ENCODE peak calls at places on chromosomes 1 and 21, in eight cellular contexts. S is Calu3; F is stomach; G is mesothelial cell of epicardium; U is NCI-H774; Y is HT-29; P is NCI-H2081 treated with DMSO at 0.1 percent for 48 hours; D is activated CD8-positive, alpha-beta memory T cell treated with anti-CD3 and anti-CD28 coated beads, Interleukin-2, amount 50 U/mL, for 4 hours. Z is an unnamed sample.

GRCh38 chr1:89635825-89636815 is 3.2 kb downstream of the LRRC8C start:
- DNase-seq in S (no peak), F (no peak), D (no peak), P (no peak), G (no peak), U (no peak), Y (no peak), Z (no peak)

GRCh38 chr1:202578001-202578500 is 132.2 kb downstream of the SYT2 start:
- DNase-seq in Y (no peak), D (no peak), U (no peak), G (no peak), F (no peak), S (no peak), P (no peak), Z (no peak)

GRCh38 chr21:46071082-46071481 is 26.8 kb upstream of the COL6A2 start:
- DNase-seq in G (peak), F (peak), Y (no peak), P (no peak), U (no peak), S (no peak), D (no peak), Z (peak)

GRCh38 chr1:109821831-109822745 is 58.4 kb upstream of the EPS8L3 start:
- DNase-seq in D (no peak), F (no peak), P (no peak), Y (no peak), U (no peak), S (no peak), G (no peak), Z (no peak)

GRCh38 chr1:178630418-178630817 is 94.6 kb upstream of the RALGPS2 start:
- DNase-seq in S (no peak), G (no peak), F (no peak), P (no peak), Y (no peak), U (no peak), D (no peak), Z (no peak)

GRCh38 chr1:158005249-158005648 is 11.8 kb downstream of the KIRREL1 start:
- DNase-seq in S (no peak), P (no peak), D (no peak), G (no peak), U (no peak), F (no peak), Y (no peak), Z (no peak)

GRCh38 chr1:69911301-69911801 is 294.0 kb downstream of the LRRC40 start:
- DNase-seq in Y (peak), P (no peak), D (no peak), U (no peak), S (no peak), F (no peak), G (no peak), Z (no peak)

GRCh38 chr1:228368801-228369607 is 37.6 kb downstream of the TRIM11 start:
- DNase-seq in P (no peak), S (no peak), U (no peak), Y (no peak), G (peak), D (peak), F (no peak), Z (no peak)

GRCh38 chr1:59128784-59129227 is 168.1 kb upstream of the FGGY start:
- DNase-seq in P (no peak), Y (no peak), F (no peak), U (no peak), G (no peak), D (no peak), S (no peak), Z (no peak)

GRCh38 chr1:18199462-18199861 is 91.9 kb downstream of the IGSF21 start:
- DNase-seq in P (no peak), F (no peak), Y (no peak), G (no peak), D (no peak), U (peak), S (no peak), Z (no peak)

GRCh38 chr1:27961646-27962221 is 2.0 kb downstream of the XKR8 start:
- DNase-seq in P (no peak), U (no peak), Y (no peak), D (no peak), F (no peak), S (no peak), G (no peak), Z (no peak)

GRCh38 chr1:180157576-180158057 is 2.9 kb downstream of the QSOX1 start:
- DNase-seq in Y (peak), F (peak), U (peak), P (peak), D (no peak), S (peak), G (no peak), Z (no peak)

GRCh38 chr1:193262661-193263060 is 76.2 kb upstream of the B3GALT2 start:
- DNase-seq in P (no peak), D (no peak), F (no peak), U (no peak), Y (no peak), S (no peak), G (no peak), Z (no peak)

GRCh38 chr1:209601809-209602657 is 18.5 kb downstream of the CAMK1G start:
- DNase-seq in U (no peak), F (peak), D (no peak), S (peak), P (no peak), G (no peak), Y (peak), Z (no peak)

GRCh38 chr1:77532641-77533040 is 149.8 kb downstream of the ZZZ3 start:
- DNase-seq in G (no peak), P (no peak), U (no peak), D (no peak), S (no peak), F (no peak), Y (no peak), Z (no peak)

GRCh38 chr1:229031491-229032341 is 239.2 kb upstream of the RAB4A start:
- DNase-seq in F (no peak), D (no peak), P (no peak), G (no peak), S (no peak), Y (no peak), U (no peak), Z (no peak)

GRCh38 chr1:167515893-167516321 is 2.4 kb downstream of the CD247 start:
- DNase-seq in P (no peak), Y (no peak), U (no peak), G (no peak), S (no peak), D (no peak), F (no peak), Z (no peak)

GRCh38 chr1:46011121-46011695 is 121.2 kb downstream of the PIK3R3 start:
- DNase-seq in P (no peak), S (no peak), D (no peak), U (no peak), F (no peak), G (no peak), Y (no peak), Z (no peak)

GRCh38 chr1:66690666-66691381 is 61.4 kb upstream of the DYNLT5 start:
- DNase-seq in Y (no peak), U (no peak), P (no peak), G (no peak), S (no peak), D (no peak), F (no peak), Z (no peak)

GRCh38 chr1:1308756-1309524 is 543 bp downstream of the PUSL1 start:
- DNase-seq in Y (peak), S (no peak), D (no peak), P (no peak), G (no peak), U (no peak), F (no peak), Z (peak)

GRCh38 chr1:93304716-93305138 is 41.0 kb upstream of the DR1 start:
- DNase-seq in D (peak), U (peak), Y (peak), P (peak), F (peak), G (no peak), S (peak), Z (peak)

GRCh38 chr1:14441302-14441741 is 157.2 kb upstream of the KAZN start:
- DNase-seq in P (no peak), D (no peak), G (no peak), Y (no peak), S (no peak), U (no peak), F (no peak), Z (no peak)

GRCh38 chr1:66552829-66553228 is 18.9 kb downstream of the SGIP1 start:
- DNase-seq in U (no peak), F (no peak), S (no peak), G (no peak), Y (no peak), D (no peak), P (no peak), Z (no peak)

GRCh38 chr1:151827853-151828252 is 3.7 kb downstream of the RORC start:
- DNase-seq in F (no peak), S (no peak), G (no peak), U (no peak), P (no peak), Y (no peak), D (no peak), Z (no peak)

Z was measured in Peyer's patch.